ENCODE peak calls at places on chromosomes 7 and 10, in six cellular contexts. O is H1, D is HepG2, T is SK-N-SH, L is GM12892, U is K562. C is an unnamed sample.

GRCh38 chr10:24949616-24950015 is 2.8 kb downstream of the PRTFDC1 start:
- DNase-seq in O (no peak), D (no peak), T (no peak), L (no peak), U (no peak), C (no peak)

GRCh38 chr10:51895209-51895608 is 195.8 kb upstream of the CSTF2T start:
- DNase-seq in O (no peak), D (no peak), T (no peak), L (no peak), U (no peak), C (no peak)

GRCh38 chr10:70295321-70295720 is 11.5 kb upstream of the NPFFR1 start:
- DNase-seq in O (no peak), D (no peak), T (no peak), L (no peak), U (no peak), C (no peak)

GRCh38 chr10:72068901-72069446 is 19.4 kb downstream of the SPOCK2 start:
- DNase-seq in O (no peak), D (peak), T (peak), L (no peak), U (no peak), C (no peak)

GRCh38 chr10:48245977-48246376 is 28.5 kb downstream of the FRMPD2 start:
- DNase-seq in O (no peak), D (no peak), T (no peak), L (no peak), U (no peak), C (no peak)

GRCh38 chr7:20783716-20784310 is 2.9 kb downstream of the SP8 start:
- DNase-seq in O (no peak), D (no peak), T (peak), L (no peak), U (no peak), C (no peak)

GRCh38 chr7:52863667-52864066 is 171.8 kb upstream of the POM121L12 start:
- DNase-seq in O (no peak), D (no peak), T (no peak), L (no peak), U (no peak), C (no peak)

GRCh38 chr7:135224027-135224426 is 9.6 kb upstream of the STRA8 start:
- DNase-seq in O (no peak), D (no peak), T (no peak), L (no peak), U (no peak), C (no peak)

GRCh38 chr7:90188281-90188680 is 23.3 kb upstream of the STEAP2 start:
- DNase-seq in O (no peak), D (no peak), T (no peak), L (no peak), U (no peak), C (no peak)

GRCh38 chr10:110268442-110268841 is 36.3 kb downstream of the SMNDC1 start:
- DNase-seq in O (no peak), D (no peak), T (no peak), L (no peak), U (no peak), C (no peak)

GRCh38 chr10:88537337-88537736 is 45.8 kb downstream of the RNLS start:
- DNase-seq in O (no peak), D (no peak), T (no peak), L (no peak), U (no peak), C (no peak)

GRCh38 chr10:14507156-14507555 is 176.4 kb upstream of the FRMD4A start:
- DNase-seq in O (no peak), D (no peak), T (no peak), L (no peak), U (no peak), C (no peak)

GRCh38 chr7:150371996-150372270 is 3.3 kb downstream of the REPIN1 start:
- DNase-seq in O (no peak), D (no peak), T (no peak), L (no peak), U (no peak), C (no peak)

GRCh38 chr10:79354141-79354540 is 6.9 kb downstream of the PPIF start:
- DNase-seq in O (no peak), D (no peak), T (no peak), L (no peak), U (no peak), C (no peak)

GRCh38 chr10:6729071-6729773 is 149.1 kb upstream of the PRKCQ start:
- DNase-seq in O (no peak), D (no peak), T (no peak), L (no peak), U (no peak), C (no peak)

GRCh38 chr10:49269523-49269922 is 29.4 kb upstream of the C10orf71 start:
- DNase-seq in O (no peak), D (no peak), T (no peak), L (no peak), U (no peak), C (no peak)

GRCh38 chr10:69819713-69820506 is 18.2 kb downstream of the COL13A1 start:
- DNase-seq in O (no peak), D (no peak), T (no peak), L (no peak), U (no peak), C (no peak)

GRCh38 chr7:22591271-22591670 is 91.3 kb upstream of the STEAP1B start:
- DNase-seq in O (no peak), D (no peak), T (no peak), L (no peak), U (no peak), C (no peak)

GRCh38 chr10:44858988-44859387 is 52.1 kb upstream of the TMEM72 start:
- DNase-seq in O (no peak), D (no peak), T (no peak), L (no peak), U (no peak), C (no peak)

GRCh38 chr7:116809636-116810266 is 52.6 kb upstream of the CAPZA2 start:
- DNase-seq in O (no peak), D (peak), T (peak), L (no peak), U (peak), C (no peak)

GRCh38 chr7:124027236-124027635 is 5.6 kb downstream of the TMEM229A start:
- DNase-seq in O (no peak), D (no peak), T (no peak), L (no peak), U (no peak), C (no peak)

GRCh38 chr7:89998554-89998953 is 155.7 kb upstream of the STEAP1 start:
- DNase-seq in O (no peak), D (no peak), T (no peak), L (no peak), U (no peak), C (no peak)

GRCh38 chr7:40709077-40709964 is 574.5 kb downstream of the SUGCT start:
- DNase-seq in O (no peak), D (no peak), T (no peak), L (no peak), U (no peak), C (no peak)

GRCh38 chr7:81487512-81487911 is 282.3 kb downstream of the HGF start:
- DNase-seq in O (no peak), D (no peak), T (no peak), L (no peak), U (no peak), C (no peak)

GRCh38 chr10:112696587-112696986 is 249.6 kb downstream of the VTI1A start:
- DNase-seq in O (no peak), D (no peak), T (no peak), L (no peak), U (no peak), C (no peak)

GRCh38 chr10:82277591-82277990 is 402.6 kb downstream of the NRG3 start:
- DNase-seq in O (no peak), D (no peak), T (no peak), L (no peak), U (no peak), C (no peak)

GRCh38 chr7:96675548-96675947 is 34.1 kb downstream of the SEM1 start:
- DNase-seq in O (no peak), D (no peak), T (no peak), L (no peak), U (no peak), C (no peak)

GRCh38 chr7:135508853-135509588 is 881 bp downstream of the CNOT4 start:
- DNase-seq in O (no peak), D (peak), T (peak), L (no peak), U (peak), C (no peak)

GRCh38 chr7:80078159-80078731 is 56.4 kb upstream of the GNAI1 start:
- DNase-seq in O (no peak), D (no peak), T (no peak), L (no peak), U (no peak), C (no peak)

GRCh38 chr7:121195859-121196588 is 132.8 kb upstream of the WNT16 start:
- DNase-seq in O (no peak), D (no peak), T (no peak), L (no peak), U (no peak), C (no peak)

GRCh38 chr10:96996275-96996980 is 164.3 kb downstream of the LCOR start:
- DNase-seq in O (no peak), D (no peak), T (no peak), L (no peak), U (no peak), C (no peak)

GRCh38 chr7:38655833-38656774 is 24.9 kb upstream of the AMPH start:
- DNase-seq in O (no peak), D (no peak), T (no peak), L (no peak), U (no peak), C (no peak)

DNA sequence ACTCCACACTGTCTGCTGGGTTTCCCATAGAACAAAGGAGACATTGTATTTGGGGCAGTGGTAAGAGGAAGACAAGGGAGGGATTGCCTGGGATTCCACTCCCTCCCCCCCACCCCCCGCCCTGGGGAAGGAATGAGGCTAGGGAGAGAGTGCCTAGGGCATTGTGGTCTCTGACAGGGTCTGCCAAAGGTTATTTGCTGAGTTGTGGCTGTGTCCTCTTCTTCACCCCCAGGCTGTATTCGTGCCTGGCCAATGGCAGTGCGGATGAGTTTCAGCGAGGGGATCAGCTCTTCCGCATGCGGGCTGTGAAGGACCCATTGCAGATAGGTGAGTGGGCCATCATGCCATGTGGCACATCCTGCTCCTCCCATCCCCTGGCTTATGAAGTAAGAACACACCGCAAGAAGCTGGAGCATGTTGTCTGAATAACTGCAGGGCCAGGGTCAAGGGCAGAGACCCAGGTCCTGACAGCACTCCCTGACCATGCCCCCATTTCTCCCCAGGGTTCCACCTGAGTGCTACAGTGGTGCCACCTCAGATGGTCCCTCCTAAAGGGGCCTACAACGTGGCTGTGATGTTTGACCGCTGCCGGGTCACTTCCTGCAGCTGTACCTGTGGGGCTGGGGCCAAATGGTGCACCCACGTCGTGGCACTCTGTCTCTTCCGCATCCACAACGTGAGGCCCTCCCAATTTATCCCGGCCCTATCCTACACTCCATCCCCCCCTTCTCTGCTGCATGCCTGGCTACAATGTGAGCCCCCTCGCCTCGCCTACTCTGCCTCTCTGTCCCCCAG is 3.7 kb downstream of the ZSWIM8 start:
- DNase-seq in O (no peak), D (no peak), T (no peak), L (no peak), U (no peak), C (no peak)
- TF ChIP-seq TAF1 in O (no peak), D (no peak), T (no peak), L (no peak), U (no peak), C (no peak)

GRCh38 chr10:30528427-30528782 is 94.4 kb downstream of the MAP3K8 start:
- DNase-seq in O (no peak), D (no peak), T (no peak), L (no peak), U (no peak), C (no peak)

GRCh38 chr10:30531751-30532530 is 97.6 kb downstream of the LYZL2 start:
- DNase-seq in O (no peak), D (no peak), T (no peak), L (no peak), U (no peak), C (no peak)

GRCh38 chr10:30529373-30529998 is 95.5 kb downstream of the MAP3K8 start:
- DNase-seq in O (no peak), D (no peak), T (no peak), L (peak), U (no peak), C (peak)

DNA sequence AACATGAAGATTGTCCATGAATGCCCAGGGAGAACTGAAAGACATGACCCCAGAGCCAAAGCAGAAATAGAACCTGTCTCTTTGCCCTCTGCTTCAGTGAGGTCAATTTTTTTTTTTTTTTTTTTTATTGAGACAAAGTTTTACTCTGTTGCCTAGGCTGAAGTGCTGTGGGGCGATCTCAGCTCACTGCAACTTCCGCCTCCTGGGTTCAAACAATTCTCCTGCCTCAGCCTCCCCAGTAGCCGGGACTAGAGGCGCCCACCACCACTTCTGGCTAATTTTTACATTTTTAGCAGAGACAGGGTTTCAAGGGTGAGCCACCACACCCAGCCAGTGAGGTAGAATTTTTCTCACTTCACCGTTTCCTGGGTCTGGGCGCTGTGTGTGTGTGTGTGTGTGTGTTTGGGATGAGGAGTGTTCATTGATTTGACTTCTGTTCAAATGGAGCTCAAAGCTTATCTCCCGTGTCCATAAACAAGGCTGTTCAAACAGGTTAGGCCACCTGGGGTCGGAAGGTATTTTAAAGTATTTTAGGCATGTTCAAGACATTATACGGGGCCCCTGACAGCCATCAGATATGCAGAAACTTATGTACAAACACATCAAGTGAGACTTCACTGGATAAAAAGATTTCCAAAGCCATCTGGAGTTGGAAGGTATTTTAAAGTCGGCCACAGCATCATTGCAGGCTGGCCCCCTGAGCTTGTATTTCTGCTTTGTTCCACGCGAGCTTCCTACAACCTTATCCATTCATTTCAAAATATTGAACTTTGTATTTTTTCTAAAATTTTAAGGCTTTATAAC is 93.8 kb downstream of the MAP3K8 start:
- DNase-seq in O (no peak), D (peak), T (no peak), L (no peak), U (peak), C (no peak)
- TF ChIP-seq TAF1 in O (no peak), D (no peak), T (no peak), L (no peak), U (no peak), C (no peak)

DNA sequence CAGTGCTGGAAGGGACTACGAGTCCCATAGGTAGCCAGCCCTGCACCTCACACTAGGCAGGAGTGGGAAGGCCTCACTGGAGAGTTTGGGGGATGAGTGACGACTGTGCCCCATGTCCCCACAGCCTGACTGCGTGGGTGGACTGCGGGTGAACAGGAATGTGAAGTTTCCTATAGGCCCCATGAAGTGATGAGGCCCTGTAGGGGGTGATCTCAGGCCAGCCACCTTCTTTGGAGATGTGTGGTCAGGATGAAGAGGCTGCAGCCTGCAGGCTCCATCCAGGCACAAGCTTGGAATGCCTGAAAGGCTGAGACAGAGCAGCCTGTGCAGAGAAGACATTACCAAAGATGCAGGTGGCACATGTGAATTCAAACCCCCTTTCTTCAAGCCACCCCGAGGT is 94.9 kb downstream of the CPXM2 start:
- DNase-seq in O (no peak), D (no peak), T (no peak), L (no peak), U (no peak), C (no peak)
- TF ChIP-seq TAF1 in O (no peak), D (no peak), T (no peak), L (no peak), U (no peak), C (no peak)

GRCh38 chr7:37493123-37493522 is 44.5 kb upstream of the ELMO1 start:
- DNase-seq in O (no peak), D (no peak), T (no peak), L (no peak), U (no peak), C (no peak)

GRCh38 chr7:37488163-37488759 is 39.6 kb upstream of the ELMO1 start:
- DNase-seq in O (no peak), D (no peak), T (no peak), L (no peak), U (no peak), C (no peak)

GRCh38 chr7:37491919-37492694 is 43.4 kb upstream of the ELMO1 start:
- DNase-seq in O (peak), D (no peak), T (no peak), L (no peak), U (peak), C (no peak)

GRCh38 chr7:37493810-37494209 is 45.1 kb upstream of the ELMO1 start:
- DNase-seq in O (no peak), D (no peak), T (no peak), L (no peak), U (no peak), C (no peak)

GRCh38 chr7:37489703-37490102 is 41.0 kb upstream of the ELMO1 start:
- DNase-seq in O (no peak), D (no peak), T (peak), L (no peak), U (no peak), C (no peak)
- TF ChIP-seq TAF1 in O (no peak), D (no peak), T (no peak), L (no peak), U (no peak), C (no peak)

GRCh38 chr10:77228559-77228958 is 409.0 kb downstream of the KCNMA1 start:
- DNase-seq in O (no peak), D (no peak), T (no peak), L (no peak), U (no peak), C (no peak)

GRCh38 chr10:77229704-77230103 is 407.9 kb downstream of the KCNMA1 start:
- DNase-seq in O (no peak), D (no peak), T (no peak), L (no peak), U (no peak), C (no peak)

GRCh38 chr10:77226434-77226833 is 411.2 kb downstream of the KCNMA1 start:
- DNase-seq in O (no peak), D (no peak), T (no peak), L (no peak), U (no peak), C (no peak)

GRCh38 chr10:77226020-77226419 is 411.6 kb downstream of the KCNMA1 start:
- DNase-seq in O (no peak), D (no peak), T (no peak), L (no peak), U (no peak), C (no peak)

DNA sequence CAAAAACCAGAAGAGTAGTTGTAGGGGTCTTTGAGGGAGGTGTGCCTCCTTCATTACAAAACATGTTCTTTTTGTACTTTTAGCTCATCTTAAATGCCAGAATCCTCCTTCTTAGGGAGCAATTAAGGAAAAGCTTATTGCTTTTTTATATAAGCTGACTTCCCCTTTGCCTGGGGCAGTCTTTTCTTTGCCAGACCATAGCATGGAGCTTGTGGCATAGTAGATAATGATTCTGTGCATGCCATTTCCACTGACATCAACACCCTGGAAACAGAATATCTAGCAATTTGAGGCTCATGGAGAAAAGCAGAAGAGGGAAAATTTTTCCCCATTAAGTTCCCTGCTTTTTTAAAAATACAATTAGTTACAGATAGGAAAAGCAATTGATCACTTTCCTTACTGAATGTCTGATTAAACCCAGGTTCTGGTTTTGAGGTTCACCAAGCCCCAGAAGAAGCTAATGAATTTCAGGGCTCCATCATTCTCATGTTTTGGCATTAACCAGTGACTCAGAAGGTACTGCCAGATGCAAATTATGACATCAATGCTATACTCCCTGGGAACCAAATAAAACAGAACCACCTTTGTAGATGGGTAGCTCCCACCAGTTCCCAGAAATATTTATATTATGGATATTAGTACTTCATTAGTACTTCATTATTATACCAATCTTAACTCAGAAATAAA is 410.6 kb downstream of the KCNMA1 start:
- DNase-seq in O (no peak), D (no peak), T (no peak), L (no peak), U (no peak), C (no peak)
- TF ChIP-seq TAF1 in O (no peak), D (no peak), T (no peak), L (no peak), U (no peak), C (no peak)

GRCh38 chr10:89707372-89707771 is 6.0 kb downstream of the KIF20B start:
- DNase-seq in O (no peak), D (no peak), T (no peak), L (no peak), U (no peak), C (no peak)

GRCh38 chr10:89701238-89702120 is at the start of gene KIF20B:
- DNase-seq in O (peak), D (peak), T (peak), L (peak), U (peak), C (peak)

GRCh38 chr10:89705466-89705865 is 4.1 kb downstream of the KIF20B start:
- DNase-seq in O (no peak), D (no peak), T (no peak), L (no peak), U (no peak), C (no peak)

GRCh38 chr10:89702121-89702480 is 711 bp downstream of the KIF20B start:
- DNase-seq in O (no peak), D (peak), T (peak), L (no peak), U (peak), C (peak)

GRCh38 chr10:89706011-89706410 is 4.6 kb downstream of the KIF20B start:
- DNase-seq in O (no peak), D (no peak), T (no peak), L (no peak), U (no peak), C (no peak)
- TF ChIP-seq TAF1 in O (no peak), D (no peak), T (no peak), L (no peak), U (no peak), C (no peak)

C was measured in GM12891.